ENCODE peak calls at places on chromosomes 12 and 14, in five cellular contexts. Q is K562; R is coronary artery; T is stimulated activated CD4-positive, alpha-beta T cell treated with anti-CD3 and anti-CD28 coated beads, TNF-alpha, amount 100 ng/mL, for 24 hours; U is globus pallidus. C is an unnamed sample.

GRCh38 chr12:54419088-54419887 is at the start of gene ITGA5:
- DNase-seq in Q (peak), R (peak), T (peak), U (no peak), C (peak)

GRCh38 chr12:103936679-103937078 is 6.5 kb downstream of the HSP90B1 start:
- DNase-seq in Q (no peak), R (no peak), T (no peak), U (no peak), C (no peak)

GRCh38 chr14:40122978-40123648 is 690.9 kb upstream of the FBXO33 start:
- DNase-seq in Q (no peak), R (no peak), T (no peak), U (no peak), C (no peak)

GRCh38 chr14:64387232-64387737 is 868 bp upstream of the MTHFD1 start:
- DNase-seq in Q (peak), R (no peak), T (peak), U (no peak), C (peak)

GRCh38 chr12:52151859-52152783 is 39.7 kb downstream of the KRT80 start:
- DNase-seq in Q (peak), R (peak), T (peak), U (no peak), C (no peak)

GRCh38 chr14:67158559-67158958 is 30.7 kb upstream of the GARIN2 start:
- DNase-seq in Q (no peak), R (no peak), T (no peak), U (no peak), C (no peak)

GRCh38 chr14:96625436-96625945 is 123.3 kb downstream of the PAPOLA start:
- DNase-seq in Q (no peak), R (peak), T (no peak), U (no peak), C (no peak)

GRCh38 chr14:38202444-38203191 is 5.1 kb upstream of the SSTR1 start:
- DNase-seq in Q (no peak), R (no peak), T (no peak), U (no peak), C (no peak)

GRCh38 chr12:2396448-2396871 is 343.7 kb downstream of the CACNA1C start:
- DNase-seq in Q (no peak), R (peak), T (no peak), U (no peak), C (no peak)

GRCh38 chr12:54749191-54749818 is 101.1 kb upstream of the DCD start:
- DNase-seq in Q (peak), R (no peak), T (no peak), U (peak), C (peak)

GRCh38 chr14:42299692-42300091 is 693.0 kb downstream of the LRFN5 start:
- DNase-seq in Q (no peak), R (no peak), T (no peak), U (no peak), C (no peak)

GRCh38 chr14:90518941-90519256 is 122.1 kb downstream of the CALM1 start:
- DNase-seq in Q (peak), R (no peak), T (peak), U (no peak), C (peak)

GRCh38 chr14:63179383-63179782 is 24.9 kb upstream of the RHOJ start:
- DNase-seq in Q (no peak), R (no peak), T (no peak), U (no peak), C (no peak)

GRCh38 chr14:81162941-81163340 is 57.8 kb downstream of the GTF2A1 start:
- DNase-seq in Q (no peak), R (no peak), T (no peak), U (no peak), C (no peak)

GRCh38 chr14:91692075-91692474 is 39.8 kb downstream of the CATSPERB start:
- DNase-seq in Q (no peak), R (no peak), T (no peak), U (no peak), C (no peak)

GRCh38 chr14:100221419-100222218 is 17.3 kb upstream of the YY1 start:
- DNase-seq in Q (peak), R (no peak), T (no peak), U (peak), C (peak)

GRCh38 chr14:69711471-69712216 is 55.3 kb upstream of the SRSF5 start:
- DNase-seq in Q (no peak), R (no peak), T (no peak), U (no peak), C (no peak)

GRCh38 chr12:47218191-47218654 is 138.5 kb upstream of the AMIGO2 start:
- DNase-seq in Q (no peak), R (no peak), T (no peak), U (no peak), C (no peak)

GRCh38 chr14:92573761-92574498 is 60.3 kb downstream of the RIN3 start:
- DNase-seq in Q (no peak), R (no peak), T (no peak), U (no peak), C (no peak)

GRCh38 chr14:103483600-103483999 is 39.0 kb downstream of the CKB start:
- DNase-seq in Q (no peak), R (no peak), T (no peak), U (no peak), C (no peak)

GRCh38 chr12:120043421-120043820 is 54.4 kb downstream of the BICDL1 start:
- DNase-seq in Q (no peak), R (no peak), T (no peak), U (no peak), C (no peak)

GRCh38 chr12:130573235-130573634 is 142.9 kb downstream of the RIMBP2 start:
- DNase-seq in Q (no peak), R (no peak), T (no peak), U (no peak), C (no peak)

GRCh38 chr14:66509874-66510273 is 1.9 kb downstream of the GPHN start:
- DNase-seq in Q (no peak), R (no peak), T (no peak), U (no peak), C (no peak)

GRCh38 chr12:111546758-111547383 is 52.2 kb downstream of the ATXN2 start:
- DNase-seq in Q (no peak), R (no peak), T (no peak), U (no peak), C (no peak)

GRCh38 chr12:129871991-129872969 is 31.5 kb downstream of the TMEM132D start:
- DNase-seq in Q (no peak), R (no peak), T (no peak), U (no peak), C (no peak)

GRCh38 chr12:6963016-6963731 is 7.3 kb downstream of the PHB2 start:
- DNase-seq in Q (no peak), R (peak), T (no peak), U (no peak), C (peak)

GRCh38 chr12:121776190-121777098 is 17.0 kb downstream of the RHOF start:
- DNase-seq in Q (peak), R (no peak), T (peak), U (peak), C (peak)

GRCh38 chr14:26775765-26776577 is 178.1 kb upstream of the NOVA1 start:
- DNase-seq in Q (no peak), R (no peak), T (no peak), U (no peak), C (no peak)

GRCh38 chr12:14836336-14837210 is 6.8 kb downstream of the ART4 start:
- DNase-seq in Q (no peak), R (no peak), T (no peak), U (no peak), C (peak)

GRCh38 chr12:56350662-56351061 is 9.2 kb downstream of the STAT2 start:
- DNase-seq in Q (no peak), R (no peak), T (no peak), U (no peak), C (no peak)

C was measured in Caco-2.